ENCODE peak calls at places on chromosomes 2 and 18, in ten cellular contexts. W, F, K, O, N, S, C, E, L and H are unnamed samples.
A peak's percentile ranks its signal among the peaks of the same experiment; 100 is the strongest.

GRCh38 chr2:214410128-214410775 is 602 bp upstream of the VWC2L start:
- DNase-seq in W (no peak), F (no peak), K (no peak), O (no peak), N (no peak), S (no peak), C (no peak), E (no peak), L (no peak), H (no peak)

GRCh38 chr2:89833116-89833779 is 1141.8 kb downstream of the RPIA start:
- DNase-seq in W (no peak), F (no peak), K (no peak), O (no peak), N (no peak), S (no peak), C (no peak), E (no peak), L (no peak), H (no peak)

GRCh38 chr2:215609089-215610032 is 173.5 kb upstream of the FN1 start:
- DNase-seq in W (no peak), F (no peak), K (no peak), O (no peak), N (no peak), S (no peak), C (peak; percentile 28), E (no peak), L (no peak), H (peak; percentile 45)

GRCh38 chr18:34970106-34970505 is 71.1 kb upstream of the MAPRE2 start:
- DNase-seq in W (no peak), F (no peak), K (no peak), O (no peak), N (no peak), S (no peak), C (no peak), E (no peak), L (no peak), H (peak; percentile 36)

GRCh38 chr2:70834106-70834505 is 1.5 kb downstream of the CD207 start:
- DNase-seq in W (no peak), F (no peak), K (no peak), O (no peak), N (no peak), S (no peak), C (no peak), E (no peak), L (no peak), H (no peak)

GRCh38 chr2:54456526-54457325 is 599 bp downstream of the SPTBN1 start:
- DNase-seq in W (peak; percentile 71), F (no peak), K (peak; percentile 41), O (no peak), N (no peak), S (no peak), C (peak; percentile 35), E (no peak), L (peak; percentile 60), H (peak; percentile 57)

GRCh38 chr2:231188506-231189170 is 9.8 kb upstream of the ARMC9 start:
- DNase-seq in W (no peak), F (no peak), K (no peak), O (no peak), N (no peak), S (no peak), C (no peak), E (no peak), L (no peak), H (no peak)

GRCh38 chr18:47166235-47166634 is 9.9 kb downstream of the IER3IP1 start:
- DNase-seq in W (no peak), F (no peak), K (no peak), O (no peak), N (no peak), S (no peak), C (no peak), E (no peak), L (no peak), H (peak; percentile 58)

GRCh38 chr2:241851325-241852115 is 7.2 kb downstream of the PDCD1 start:
- DNase-seq in W (no peak), F (no peak), K (no peak), O (no peak), N (no peak), S (no peak), C (no peak), E (no peak), L (no peak), H (no peak)

GRCh38 chr18:79479761-79480161 is 84.0 kb downstream of the NFATC1 start:
- DNase-seq in W (peak; percentile 53), F (no peak), K (no peak), O (no peak), N (no peak), S (no peak), C (no peak), E (no peak), L (no peak), H (no peak)